ENCODE peak calls at places on chromosome 4, in four cellular contexts. One of them, this sample, is unnamed.

GRCh38 chr4:164287173-164287572 is 466.8 kb upstream of the SMIM31 start:
- DNase-seq in heart left ventricle: no peak
- DNase-seq in tibial nerve: no peak
- DNase-seq in breast epithelium: no peak
- DNase-seq in this sample: no peak

GRCh38 chr4:80610845-80611244 is 275.3 kb downstream of the CFAP299 start:
- DNase-seq in heart left ventricle: no peak
- DNase-seq in breast epithelium: no peak
- DNase-seq in tibial nerve: no peak
- DNase-seq in this sample: no peak

GRCh38 chr4:140286503-140286902 is 86.9 kb upstream of the SCOC start:
- DNase-seq in heart left ventricle: no peak
- DNase-seq in tibial nerve: no peak
- DNase-seq in breast epithelium: no peak
- DNase-seq in this sample: no peak

GRCh38 chr4:125736057-125736456 is 421.3 kb downstream of the FAT4 start:
- DNase-seq in tibial nerve: no peak
- DNase-seq in heart left ventricle: no peak
- DNase-seq in breast epithelium: no peak
- DNase-seq in this sample: no peak

GRCh38 chr4:58357947-58358346 is 1247.8 kb upstream of the IGFBP7 start:
- DNase-seq in breast epithelium: no peak
- DNase-seq in tibial nerve: no peak
- DNase-seq in heart left ventricle: no peak
- DNase-seq in this sample: no peak

GRCh38 chr4:131459430-131460101 is 1689.5 kb upstream of the PCDH10 start:
- DNase-seq in heart left ventricle: no peak
- DNase-seq in breast epithelium: no peak
- DNase-seq in tibial nerve: no peak
- DNase-seq in this sample: no peak

GRCh38 chr4:150950657-150951056 is 64.4 kb downstream of the LRBA start:
- DNase-seq in breast epithelium: no peak
- DNase-seq in tibial nerve: no peak
- DNase-seq in heart left ventricle: no peak
- DNase-seq in this sample: no peak

GRCh38 chr4:41070516-41071281 is 143.6 kb downstream of the APBB2 start:
- DNase-seq in heart left ventricle: no peak
- DNase-seq in tibial nerve: no peak
- DNase-seq in breast epithelium: no peak
- DNase-seq in this sample: no peak

GRCh38 chr4:16075061-16075460 is 8.8 kb downstream of the PROM1 start:
- DNase-seq in breast epithelium: no peak
- DNase-seq in tibial nerve: no peak
- DNase-seq in heart left ventricle: no peak
- DNase-seq in this sample: no peak

GRCh38 chr4:57233391-57233790 is 123.2 kb upstream of the IGFBP7 start:
- DNase-seq in heart left ventricle: no peak
- DNase-seq in breast epithelium: no peak
- DNase-seq in tibial nerve: no peak
- DNase-seq in this sample: no peak

DNA sequence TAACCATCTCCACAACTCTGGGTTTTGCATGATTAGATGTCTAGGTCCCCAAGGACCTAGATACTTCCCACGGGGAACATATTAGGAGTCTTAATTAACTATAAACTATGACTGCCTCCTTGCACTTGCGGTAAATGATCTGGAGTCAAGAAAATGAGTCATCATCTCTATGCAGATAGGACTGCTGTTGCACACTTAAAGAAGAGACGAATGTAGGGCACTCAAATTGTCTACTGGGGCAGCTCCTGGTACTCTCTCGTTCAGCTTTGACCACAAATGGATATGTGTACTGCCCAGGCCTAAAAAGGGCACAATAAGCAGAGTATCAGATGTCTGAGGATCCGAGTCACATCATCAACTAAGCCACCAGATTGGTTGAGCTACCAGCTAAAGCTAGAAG is 1783.4 kb upstream of the AGA start:
- DNase-seq in tibial nerve: no peak
- DNase-seq in heart left ventricle: no peak
- DNase-seq in breast epithelium: no peak
- DNase-seq in this sample: no peak
- H3K9me3 ChIP-seq in tibial nerve: no peaks in the 10 kb centered on the region
- H3K9me3 ChIP-seq in heart left ventricle: no peaks in the 10 kb centered on the region
- H3K9me3 ChIP-seq in breast epithelium: peaks cover 4% of the 10 kb centered on the region
- H3K9me3 ChIP-seq in this sample: no peaks in the 10 kb centered on the region

GRCh38 chr4:604131-604530 is 21.2 kb upstream of the PDE6B start:
- DNase-seq in heart left ventricle: no peak
- DNase-seq in tibial nerve: no peak
- DNase-seq in breast epithelium: no peak
- DNase-seq in this sample: no peak
- H3K9me3 ChIP-seq in heart left ventricle: no peaks in the 10 kb centered on the region
- H3K9me3 ChIP-seq in tibial nerve: no peaks in the 10 kb centered on the region
- H3K9me3 ChIP-seq in breast epithelium: no peaks in the 10 kb centered on the region
- H3K9me3 ChIP-seq in this sample: no peaks in the 10 kb centered on the region

GRCh38 chr4:8737601-8738279 is 133.9 kb downstream of the HMX1 start:
- DNase-seq in heart left ventricle: no peak
- DNase-seq in tibial nerve: no peak
- DNase-seq in breast epithelium: peak; percentile 6
- DNase-seq in this sample: no peak
- H3K9me3 ChIP-seq in heart left ventricle: no peaks in the 10 kb centered on the region
- H3K9me3 ChIP-seq in tibial nerve: no peaks in the 10 kb centered on the region
- H3K9me3 ChIP-seq in breast epithelium: peaks cover 21% of the 10 kb centered on the region
- H3K9me3 ChIP-seq in this sample: no peaks in the 10 kb centered on the region

DNA sequence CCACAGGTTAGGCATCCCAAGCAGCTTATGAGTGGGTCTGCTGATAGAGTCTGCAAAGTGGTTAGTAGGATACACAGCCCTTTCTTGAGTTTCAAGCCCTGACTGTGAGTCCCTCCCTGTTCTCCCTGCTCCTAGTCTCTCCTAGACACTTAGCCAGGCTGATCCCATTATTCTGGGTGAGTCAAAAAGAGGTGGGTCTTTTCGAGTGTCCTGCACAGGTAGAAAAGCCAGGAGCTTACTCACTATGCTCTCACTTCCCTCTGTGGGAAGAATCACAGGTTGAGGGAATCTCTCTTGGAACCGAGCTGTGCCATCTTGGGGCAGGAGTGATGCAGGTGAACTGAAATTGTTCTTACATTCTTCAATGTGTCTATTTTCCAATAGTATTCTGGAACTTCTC is 29.7 kb downstream of the SCLT1 start:
- DNase-seq in heart left ventricle: no peak
- DNase-seq in tibial nerve: no peak
- DNase-seq in breast epithelium: no peak
- DNase-seq in this sample: no peak
- H3K9me3 ChIP-seq in heart left ventricle: peaks cover 4% of the 10 kb centered on the region
- H3K9me3 ChIP-seq in tibial nerve: peaks cover 5% of the 10 kb centered on the region
- H3K9me3 ChIP-seq in breast epithelium: peaks cover 67% of the 10 kb centered on the region
- H3K9me3 ChIP-seq in this sample: peaks cover 20% of the 10 kb centered on the region

GRCh38 chr4:77332696-77333270 is 175.8 kb downstream of the CCNG2 start:
- DNase-seq in tibial nerve: no peak
- DNase-seq in breast epithelium: no peak
- DNase-seq in heart left ventricle: no peak
- DNase-seq in this sample: no peak
- H3K9me3 ChIP-seq in tibial nerve: no peaks in the 10 kb centered on the region
- H3K9me3 ChIP-seq in breast epithelium: peaks cover 17% of the 10 kb centered on the region
- H3K9me3 ChIP-seq in heart left ventricle: no peaks in the 10 kb centered on the region
- H3K9me3 ChIP-seq in this sample: peaks cover 6% of the 10 kb centered on the region

DNA sequence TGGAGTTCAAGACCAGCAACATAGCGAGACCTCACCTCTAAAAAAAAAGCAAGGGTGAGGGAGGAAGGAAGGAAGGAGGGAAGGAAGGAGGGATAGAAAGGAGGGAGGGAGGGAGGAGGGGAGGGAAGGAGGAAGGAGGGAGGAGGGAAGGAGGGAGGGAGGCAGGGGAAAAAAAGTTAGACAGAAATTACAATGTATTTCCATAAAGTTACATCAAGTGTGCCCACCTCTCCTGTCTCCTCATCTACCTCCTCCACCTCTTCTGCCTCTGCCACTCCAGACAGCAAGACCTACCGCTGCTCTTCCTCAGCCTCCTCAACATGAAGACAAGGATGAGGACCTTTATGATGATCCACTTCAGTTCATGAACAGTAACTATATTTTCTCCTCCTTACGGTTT is 8.3 kb downstream of the LIN54 start:
- DNase-seq in heart left ventricle: no peak
- DNase-seq in breast epithelium: no peak
- DNase-seq in tibial nerve: no peak
- DNase-seq in this sample: no peak
- H3K9me3 ChIP-seq in heart left ventricle: no peaks in the 10 kb centered on the region
- H3K9me3 ChIP-seq in breast epithelium: no peaks in the 10 kb centered on the region
- H3K9me3 ChIP-seq in tibial nerve: no peaks in the 10 kb centered on the region
- H3K9me3 ChIP-seq in this sample: no peaks in the 10 kb centered on the region

GRCh38 chr4:848803-849477 is 23.0 kb upstream of the CPLX1 start:
- DNase-seq in tibial nerve: no peak
- DNase-seq in breast epithelium: no peak
- DNase-seq in heart left ventricle: peak; percentile 48
- DNase-seq in this sample: no peak

GRCh38 chr4:848307-848691 is 22.4 kb upstream of the CPLX1 start:
- DNase-seq in tibial nerve: no peak
- DNase-seq in breast epithelium: no peak
- DNase-seq in heart left ventricle: no peak
- DNase-seq in this sample: no peak

GRCh38 chr4:845836-846251 is 19.9 kb upstream of the CPLX1 start:
- DNase-seq in breast epithelium: no peak
- DNase-seq in tibial nerve: no peak
- DNase-seq in heart left ventricle: peak; percentile 44
- DNase-seq in this sample: no peak

GRCh38 chr4:845233-845835 is 19.4 kb upstream of the CPLX1 start:
- DNase-seq in heart left ventricle: peak; percentile 33
- DNase-seq in tibial nerve: no peak
- DNase-seq in breast epithelium: no peak
- DNase-seq in this sample: no peak

DNA sequence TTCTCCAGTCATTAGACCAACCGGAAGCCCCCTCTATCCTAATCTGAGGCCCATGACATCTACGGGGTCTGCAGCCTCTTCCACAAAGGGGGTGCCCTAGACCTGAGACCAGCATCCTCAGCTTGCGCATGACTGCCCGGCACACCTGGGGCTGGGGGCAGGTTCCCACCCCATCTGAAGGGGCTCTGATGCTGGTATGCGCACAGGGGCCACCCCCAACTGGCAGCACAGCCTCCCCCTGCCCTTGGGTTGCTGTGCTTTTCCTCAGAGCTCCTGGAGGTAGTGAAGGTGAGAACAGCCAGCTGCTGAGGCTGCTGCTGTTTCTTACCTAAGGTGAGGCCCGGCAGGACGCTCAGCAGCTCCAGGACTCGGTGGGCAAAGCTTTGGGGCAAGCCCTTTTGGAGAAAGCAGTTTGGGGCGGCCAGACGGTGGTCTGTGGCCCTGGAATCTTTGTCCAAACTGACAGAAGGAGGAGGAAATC is 18.9 kb upstream of the CPLX1 start:
- DNase-seq in tibial nerve: no peak
- DNase-seq in breast epithelium: no peak
- DNase-seq in heart left ventricle: peak; percentile 44
- DNase-seq in this sample: no peak
- H3K9me3 ChIP-seq in tibial nerve: no peaks in the 10 kb centered on the region
- H3K9me3 ChIP-seq in breast epithelium: no peaks in the 10 kb centered on the region
- H3K9me3 ChIP-seq in heart left ventricle: no peaks in the 10 kb centered on the region
- H3K9me3 ChIP-seq in this sample: no peaks in the 10 kb centered on the region

This sample was measured in T-helper 17 cell.